ENCODE peak calls at places on chromosome 11, in eight cellular contexts. C is islet precursor cell; L is mammary epithelial cell; F is CD8-positive, alpha-beta memory T cell; A is lower lobe of right lung; X is hepatic stellate cell; K is fibroblast of mammary gland; G is HFFc6. T is an unnamed sample.

GRCh38 chr11:35177370-35177769 is 38.4 kb downstream of the CD44 start:
- DNase-seq in C (no peak), L (no peak), F (peak; percentile 82), A (no peak), X (no peak), K (no peak), G (no peak), T (no peak)

GRCh38 chr11:128738942-128739341 is 45.1 kb downstream of the FLI1 start:
- DNase-seq in C (no peak), L (no peak), F (peak; percentile 33), A (no peak), X (no peak), K (no peak), G (no peak), T (no peak)

GRCh38 chr11:124875943-124876817 is 10.9 kb downstream of the ROBO3 start:
- DNase-seq in C (peak; percentile 97), L (peak; percentile 86), F (peak; percentile 84), A (peak; percentile 89), X (peak; percentile 97), K (peak; percentile 95), G (peak; percentile 65), T (peak; percentile 66)

GRCh38 chr11:64181506-64182411 is 4.2 kb upstream of the STIP1 start:
- DNase-seq in C (peak; percentile 98), L (peak; percentile 66), F (peak; percentile 10), A (peak; percentile 92), X (peak; percentile 95), K (peak; percentile 92), G (peak; percentile 92), T (peak; percentile 65)

GRCh38 chr11:19419813-19420212 is 179.1 kb upstream of the E2F8 start:
- DNase-seq in C (peak; percentile 48), L (peak; percentile 41), F (no peak), A (no peak), X (no peak), K (peak; percentile 79), G (no peak), T (no peak)

GRCh38 chr11:12139144-12139881 is 28.9 kb downstream of the MICAL2 start:
- DNase-seq in C (no peak), L (no peak), F (no peak), A (no peak), X (peak; percentile 81), K (peak; percentile 97), G (peak; percentile 35), T (peak; percentile 37)

GRCh38 chr11:130858215-130858614 is 58.1 kb downstream of the SNX19 start:
- DNase-seq in C (no peak), L (no peak), F (no peak), A (no peak), X (no peak), K (peak; percentile 14), G (no peak), T (no peak)

GRCh38 chr11:76684470-76684869 is 13.9 kb upstream of the LRRC32 start:
- DNase-seq in C (no peak), L (no peak), F (no peak), A (no peak), X (no peak), K (no peak), G (no peak), T (no peak)

GRCh38 chr11:120331301-120331966 is 4.8 kb upstream of the ARHGEF12 start:
- DNase-seq in C (no peak), L (peak; percentile 77), F (no peak), A (no peak), X (peak; percentile 82), K (peak; percentile 91), G (peak; percentile 93), T (no peak)

GRCh38 chr11:14499560-14500180 is at the start of gene COPB1:
- DNase-seq in C (peak; percentile 96), L (peak; percentile 89), F (peak; percentile 94), A (peak; percentile 95), X (peak; percentile 84), K (peak; percentile 95), G (peak; percentile 92), T (peak; percentile 75)

GRCh38 chr11:114166389-114166788 is 106.9 kb downstream of the ZBTB16 start:
- DNase-seq in C (no peak), L (no peak), F (no peak), A (no peak), X (no peak), K (peak; percentile 27), G (no peak), T (no peak)

GRCh38 chr11:69425895-69426544 is 55.4 kb upstream of the LINC01488 start:
- DNase-seq in C (no peak), L (no peak), F (peak; percentile 28), A (no peak), X (no peak), K (no peak), G (no peak), T (no peak)

T was measured in omental fat pad.